ENCODE peak calls at places on chromosome 4, in four cellular contexts. G is transverse colon; Q is NAMALWA; A is stimulated activated naive CD8-positive, alpha-beta T cell treated with anti-CD3 and anti-CD28 coated beads, Interleukin-15, amount 100 ng/mL, for 72 hours. I is an unnamed sample.

GRCh38 chr4:114497116-114497515 is 101.5 kb upstream of the UGT8 start:
- DNase-seq in G (no peak), Q (no peak), A (no peak), I (no peak)

GRCh38 chr4:79684516-79684915 is 276.5 kb upstream of the GK2 start:
- DNase-seq in A (no peak), G (no peak), Q (no peak), I (no peak)

GRCh38 chr4:184422378-184422777 is 52.0 kb downstream of the IRF2 start:
- DNase-seq in G (no peak), A (no peak), Q (no peak), I (no peak)

GRCh38 chr4:16126714-16127113 is 42.9 kb upstream of the PROM1 start:
- DNase-seq in Q (no peak), A (no peak), G (no peak), I (no peak)

GRCh38 chr4:55184600-55185523 is 59.5 kb upstream of the KDR start:
- DNase-seq in A (no peak), Q (peak), G (peak), I (peak)

GRCh38 chr4:121307441-121308327 is 73.1 kb downstream of the QRFPR start:
- DNase-seq in Q (peak), G (peak), A (peak), I (peak)

GRCh38 chr4:150679767-150680088 is 97.8 kb downstream of the MAB21L2 start:
- DNase-seq in Q (no peak), A (no peak), G (no peak), I (no peak)

GRCh38 chr4:8646296-8647093 is 53.9 kb downstream of the CPZ start:
- DNase-seq in A (no peak), Q (no peak), G (no peak), I (no peak)

GRCh38 chr4:175330652-175331051 is 412.5 kb downstream of the ADAM29 start:
- DNase-seq in G (no peak), A (no peak), Q (no peak), I (no peak)

GRCh38 chr4:48341776-48342558 is 638 bp downstream of the SLAIN2 start:
- DNase-seq in G (peak), Q (peak), A (peak), I (peak)

GRCh38 chr4:15396157-15396800 is 31.6 kb upstream of the C1QTNF7 start:
- DNase-seq in A (peak), Q (peak), G (peak), I (peak)

GRCh38 chr4:124322234-124322831 is 390.2 kb downstream of the ANKRD50 start:
- DNase-seq in G (no peak), A (no peak), Q (peak), I (peak)

GRCh38 chr4:127709456-127709855 is 20.7 kb upstream of the SLC25A31 start:
- DNase-seq in A (no peak), Q (no peak), G (no peak), I (no peak)

GRCh38 chr4:156581693-156582092 is 389.9 kb downstream of the PDGFC start:
- DNase-seq in Q (no peak), G (no peak), A (no peak), I (no peak)

GRCh38 chr4:38800956-38801450 is 3.6 kb downstream of the TLR1 start:
- DNase-seq in G (no peak), Q (no peak), A (no peak), I (no peak)

I was measured in RPMI8226.